ENCODE peak calls at places on chromosomes 5 and 9, in nine cellular contexts. A is SHP77 treated with DMSO at 0.1 percent for 48 hours, T is NCI-H2171, W is heart right ventricle, H is type B pancreatic cell, Z is upper lobe of left lung, K is SW480, V is amniotic stem cell, I is HFFc6. Y is an unnamed sample.

GRCh38 chr9:89418112-89418872 is 79.6 kb downstream of the SEMA4D start:
- DNase-seq in Z (no peak), H (no peak), A (no peak), K (no peak), V (no peak), T (no peak), W (no peak), I (no peak), Y (no peak)

GRCh38 chr9:33946779-33947535 is 101.7 kb downstream of the UBAP2 start:
- DNase-seq in H (no peak), A (no peak), I (peak; percentile 95), Z (no peak), W (no peak), K (peak; percentile 29), T (no peak), V (peak; percentile 71), Y (no peak)

GRCh38 chr5:68329554-68329953 is 114.0 kb downstream of the PIK3R1 start:
- DNase-seq in K (no peak), T (no peak), Z (no peak), A (no peak), I (no peak), H (no peak), W (no peak), V (no peak), Y (no peak)

GRCh38 chr5:170747851-170748250 is 35.7 kb upstream of the GABRP start:
- DNase-seq in Z (no peak), V (no peak), W (peak; percentile 25), K (no peak), H (no peak), I (no peak), T (no peak), A (no peak), Y (no peak)

GRCh38 chr5:91384671-91385430 is 1.7 kb upstream of the ARRDC3 start:
- DNase-seq in Z (no peak), A (peak; percentile 90), H (no peak), K (peak; percentile 93), V (peak; percentile 73), W (no peak), T (peak; percentile 66), I (peak; percentile 91), Y (no peak)

GRCh38 chr5:41418220-41419031 is 92.0 kb downstream of the PLCXD3 start:
- DNase-seq in K (no peak), H (no peak), W (no peak), A (no peak), T (no peak), V (peak; percentile 2), I (no peak), Z (no peak), Y (no peak)

GRCh38 chr9:4196376-4196775 is 103.5 kb downstream of the GLIS3 start:
- DNase-seq in I (no peak), K (no peak), Z (no peak), H (no peak), V (no peak), A (no peak), W (no peak), T (no peak), Y (no peak)

GRCh38 chr5:132487841-132488555 is 2.6 kb downstream of the IRF1 start:
- DNase-seq in A (no peak), K (no peak), H (no peak), W (no peak), V (no peak), T (no peak), I (no peak), Z (peak; percentile 20), Y (no peak)

GRCh38 chr5:98791928-98792580 is 18.6 kb downstream of the RGMB start:
- DNase-seq in A (no peak), H (no peak), Z (no peak), K (no peak), V (no peak), T (no peak), I (no peak), W (no peak), Y (no peak)

GRCh38 chr9:37952731-37953130 is 48.8 kb upstream of the SLC25A51 start:
- DNase-seq in I (peak; percentile 79), W (no peak), K (no peak), V (peak; percentile 20), A (no peak), H (no peak), Z (no peak), T (no peak), Y (no peak)

GRCh38 chr9:13279284-13280162 is at the start of gene MPDZ:
- DNase-seq in I (peak; percentile 46), T (peak; percentile 42), V (no peak), H (peak; percentile 82), W (peak; percentile 73), K (no peak), Z (peak; percentile 60), A (peak; percentile 18), Y (peak; percentile 88)

GRCh38 chr5:176188085-176188484 is 50.1 kb upstream of the SIMC1 start:
- DNase-seq in W (no peak), V (no peak), A (no peak), I (no peak), Z (no peak), K (no peak), H (peak; percentile 32), T (no peak), Y (no peak)

GRCh38 chr9:83992407-83992806 is 11.8 kb downstream of the RMI1 start:
- DNase-seq in Z (no peak), K (no peak), V (no peak), I (peak; percentile 13), T (no peak), H (no peak), A (no peak), W (no peak), Y (no peak)

GRCh38 chr9:109251080-109251775 is 69.6 kb downstream of the EPB41L4B start:
- DNase-seq in W (peak; percentile 25), A (peak; percentile 87), T (peak; percentile 21), Z (peak; percentile 51), K (no peak), H (no peak), V (no peak), I (peak; percentile 27), Y (no peak)

Y was measured in lower leg skin.